ENCODE peak calls at places on chromosomes 7 and 10, in four cellular contexts. One of them, this sample, is unnamed. For H3K9me3, the result is how much of the 10 kb centered on the place peaks cover.

GRCh38 chr10:125154529-125154928 is 5.8 kb downstream of the CTBP2 start:
- DNase-seq in CD8-positive, alpha-beta T cell: no peak
- DNase-seq in tibial artery: no peak
- DNase-seq in right lobe of liver: no peak
- DNase-seq in this sample: no peak

GRCh38 chr7:39413866-39414668 is 152.1 kb upstream of the YAE1 start:
- DNase-seq in tibial artery: peak
- DNase-seq in right lobe of liver: peak
- DNase-seq in CD8-positive, alpha-beta T cell: peak
- DNase-seq in this sample: peak

GRCh38 chr10:32938554-32939061 is 19.4 kb downstream of the ITGB1 start:
- DNase-seq in CD8-positive, alpha-beta T cell: no peak
- DNase-seq in tibial artery: no peak
- DNase-seq in right lobe of liver: no peak
- DNase-seq in this sample: no peak

GRCh38 chr10:67803588-67804394 is 34.2 kb downstream of the DNAJC12 start:
- DNase-seq in tibial artery: no peak
- DNase-seq in right lobe of liver: no peak
- DNase-seq in CD8-positive, alpha-beta T cell: no peak
- DNase-seq in this sample: no peak

GRCh38 chr10:113169853-113170455 is 219.9 kb downstream of the TCF7L2 start:
- DNase-seq in right lobe of liver: no peak
- DNase-seq in CD8-positive, alpha-beta T cell: no peak
- DNase-seq in tibial artery: no peak
- DNase-seq in this sample: no peak

GRCh38 chr7:26658080-26658697 is 206.2 kb downstream of the SKAP2 start:
- DNase-seq in CD8-positive, alpha-beta T cell: no peak
- DNase-seq in tibial artery: no peak
- DNase-seq in right lobe of liver: no peak
- DNase-seq in this sample: no peak

GRCh38 chr10:77504870-77505257 is 132.7 kb downstream of the KCNMA1 start:
- DNase-seq in CD8-positive, alpha-beta T cell: no peak
- DNase-seq in right lobe of liver: no peak
- DNase-seq in tibial artery: no peak
- DNase-seq in this sample: no peak

GRCh38 chr10:117536862-117537435 is 5.6 kb upstream of the EMX2 start:
- DNase-seq in right lobe of liver: no peak
- DNase-seq in tibial artery: no peak
- DNase-seq in CD8-positive, alpha-beta T cell: no peak
- DNase-seq in this sample: no peak

GRCh38 chr10:91551856-91552255 is 81.0 kb downstream of the PPP1R3C start:
- DNase-seq in right lobe of liver: peak
- DNase-seq in tibial artery: peak
- DNase-seq in CD8-positive, alpha-beta T cell: no peak
- DNase-seq in this sample: no peak

GRCh38 chr10:3666525-3667302 is 118.3 kb downstream of the KLF6 start:
- DNase-seq in tibial artery: peak
- DNase-seq in CD8-positive, alpha-beta T cell: peak
- DNase-seq in right lobe of liver: no peak
- DNase-seq in this sample: peak

GRCh38 chr7:43105521-43106120 is 6.8 kb upstream of the HECW1 start:
- DNase-seq in CD8-positive, alpha-beta T cell: no peak
- DNase-seq in tibial artery: no peak
- DNase-seq in right lobe of liver: no peak
- DNase-seq in this sample: no peak

GRCh38 chr7:65840446-65840845 is 32.4 kb upstream of the VKORC1L1 start:
- DNase-seq in CD8-positive, alpha-beta T cell: no peak
- DNase-seq in tibial artery: no peak
- DNase-seq in right lobe of liver: no peak
- DNase-seq in this sample: no peak

GRCh38 chr10:46558411-46559185 is 2.1 kb upstream of the GPRIN2 start:
- DNase-seq in CD8-positive, alpha-beta T cell: no peak
- DNase-seq in right lobe of liver: peak
- DNase-seq in tibial artery: peak
- DNase-seq in this sample: no peak

GRCh38 chr7:52639981-52640380 is 395.5 kb upstream of the POM121L12 start:
- DNase-seq in right lobe of liver: no peak
- DNase-seq in CD8-positive, alpha-beta T cell: no peak
- DNase-seq in tibial artery: no peak
- DNase-seq in this sample: no peak

GRCh38 chr7:66296-66695 is 126.1 kb upstream of the FAM20C start:
- DNase-seq in CD8-positive, alpha-beta T cell: no peak
- DNase-seq in right lobe of liver: no peak
- DNase-seq in tibial artery: no peak
- DNase-seq in this sample: no peak

GRCh38 chr7:27150568-27151340 is 1.6 kb downstream of the HOXA3 start:
- DNase-seq in right lobe of liver: no peak
- DNase-seq in tibial artery: peak
- DNase-seq in CD8-positive, alpha-beta T cell: peak
- DNase-seq in this sample: peak

DNA sequence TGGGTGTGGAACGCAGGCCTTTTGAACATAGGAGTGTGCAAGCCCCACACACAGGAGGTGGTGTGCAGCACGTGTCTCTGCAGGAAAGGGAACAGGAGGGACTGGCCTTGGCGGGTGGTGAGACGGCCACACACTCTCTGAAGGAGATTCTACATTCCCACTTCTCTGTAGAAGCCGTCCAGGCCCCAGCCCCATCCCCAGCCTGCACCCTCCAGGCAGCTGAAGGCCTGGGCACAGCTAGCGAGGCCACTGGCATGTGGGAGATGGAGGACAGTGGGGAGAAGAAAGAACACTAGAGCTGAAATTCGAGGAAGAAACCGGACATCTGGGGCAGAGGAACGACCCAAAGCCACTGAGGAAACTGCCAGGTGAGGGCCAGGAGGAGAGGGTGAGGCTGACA is 507.3 kb downstream of the DNAJB6 start:
- DNase-seq in CD8-positive, alpha-beta T cell: no peak
- DNase-seq in tibial artery: no peak
- DNase-seq in right lobe of liver: no peak
- DNase-seq in this sample: no peak
- H3K9me3 ChIP-seq in CD8-positive, alpha-beta T cell: under half
- H3K9me3 ChIP-seq in tibial artery: under half
- H3K9me3 ChIP-seq in right lobe of liver: under half
- H3K9me3 ChIP-seq in this sample: under half

DNA sequence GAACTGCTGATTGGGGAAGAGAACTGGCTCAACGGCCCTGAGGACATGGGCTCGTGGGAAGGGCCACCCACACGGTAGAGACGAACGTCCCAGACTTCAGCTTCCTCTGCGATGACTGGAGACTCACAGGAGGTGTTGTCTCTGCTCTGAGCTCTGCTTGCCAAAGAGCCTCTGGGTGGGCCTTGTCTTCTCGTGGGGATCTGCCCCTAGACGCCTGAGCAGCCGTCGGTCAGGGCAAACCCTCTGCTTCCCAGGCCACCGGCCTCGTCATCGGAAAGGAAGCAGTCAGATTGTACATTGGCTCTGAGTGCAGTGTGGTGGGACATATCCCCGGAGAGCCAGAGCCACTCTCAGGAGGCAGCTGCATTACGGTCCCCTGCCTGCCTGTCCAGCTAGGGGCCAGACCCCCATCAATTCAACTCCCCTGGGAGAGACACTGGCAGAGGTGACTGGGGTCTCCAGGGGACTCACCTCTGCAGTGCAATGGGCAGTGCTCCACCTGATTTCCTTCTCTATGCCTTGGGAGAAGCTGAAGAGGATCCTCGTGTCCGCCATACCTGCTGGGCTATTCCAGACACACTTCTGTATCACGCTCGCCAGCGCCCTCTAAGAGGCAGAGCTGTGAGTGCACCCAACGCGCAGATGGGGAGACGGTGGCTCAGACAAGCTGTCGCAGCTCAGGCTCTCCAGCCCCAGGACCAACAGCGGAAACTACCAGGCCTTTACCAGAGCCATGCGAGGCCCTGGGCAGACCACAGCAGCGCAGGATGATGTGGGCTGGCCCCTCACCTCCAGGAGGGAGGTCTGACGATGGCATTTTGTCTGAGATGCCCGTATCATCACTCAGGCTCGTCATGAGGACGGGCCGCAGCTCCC is 227.4 kb downstream of the TCERG1L start:
- DNase-seq in CD8-positive, alpha-beta T cell: no peak
- DNase-seq in tibial artery: peak
- DNase-seq in right lobe of liver: no peak
- DNase-seq in this sample: no peak
- H3K9me3 ChIP-seq in CD8-positive, alpha-beta T cell: under half
- H3K9me3 ChIP-seq in tibial artery: under half
- H3K9me3 ChIP-seq in right lobe of liver: under half
- H3K9me3 ChIP-seq in this sample: under half

GRCh38 chr10:21873198-21873597 is 130.3 kb downstream of the DNAJC1 start:
- DNase-seq in tibial artery: no peak
- DNase-seq in CD8-positive, alpha-beta T cell: no peak
- DNase-seq in right lobe of liver: no peak
- DNase-seq in this sample: no peak

GRCh38 chr10:21870849-21871248 is 132.7 kb downstream of the DNAJC1 start:
- DNase-seq in CD8-positive, alpha-beta T cell: no peak
- DNase-seq in tibial artery: no peak
- DNase-seq in right lobe of liver: no peak
- DNase-seq in this sample: no peak
- H3K9me3 ChIP-seq in CD8-positive, alpha-beta T cell: under half
- H3K9me3 ChIP-seq in tibial artery: under half
- H3K9me3 ChIP-seq in right lobe of liver: under half
- H3K9me3 ChIP-seq in this sample: under half

GRCh38 chr10:79048639-79049550 is 19.9 kb upstream of the ZMIZ1 start:
- DNase-seq in tibial artery: peak
- DNase-seq in right lobe of liver: peak
- DNase-seq in CD8-positive, alpha-beta T cell: no peak
- DNase-seq in this sample: peak

GRCh38 chr10:79046991-79047874 is 21.5 kb upstream of the ZMIZ1 start:
- DNase-seq in right lobe of liver: peak
- DNase-seq in CD8-positive, alpha-beta T cell: no peak
- DNase-seq in tibial artery: peak
- DNase-seq in this sample: peak

GRCh38 chr10:79049931-79050895 is 18.6 kb upstream of the ZMIZ1 start:
- DNase-seq in right lobe of liver: peak
- DNase-seq in tibial artery: peak
- DNase-seq in CD8-positive, alpha-beta T cell: no peak
- DNase-seq in this sample: no peak

GRCh38 chr10:79046326-79046725 is 22.4 kb upstream of the ZMIZ1 start:
- DNase-seq in CD8-positive, alpha-beta T cell: no peak
- DNase-seq in tibial artery: peak
- DNase-seq in right lobe of liver: peak
- DNase-seq in this sample: no peak

GRCh38 chr10:79047875-79048638 is 20.7 kb upstream of the ZMIZ1 start:
- DNase-seq in right lobe of liver: peak
- DNase-seq in tibial artery: peak
- DNase-seq in CD8-positive, alpha-beta T cell: peak
- DNase-seq in this sample: peak
- H3K9me3 ChIP-seq in right lobe of liver: under half
- H3K9me3 ChIP-seq in tibial artery: under half
- H3K9me3 ChIP-seq in CD8-positive, alpha-beta T cell: under half
- H3K9me3 ChIP-seq in this sample: under half

GRCh38 chr7:157839672-157840167 is 502.9 kb downstream of the DNAJB6 start:
- DNase-seq in tibial artery: no peak
- DNase-seq in CD8-positive, alpha-beta T cell: no peak
- DNase-seq in right lobe of liver: no peak
- DNase-seq in this sample: no peak
- H3K9me3 ChIP-seq in tibial artery: under half
- H3K9me3 ChIP-seq in CD8-positive, alpha-beta T cell: under half
- H3K9me3 ChIP-seq in right lobe of liver: under half
- H3K9me3 ChIP-seq in this sample: under half

GRCh38 chr7:158015403-158016116 is 572.1 kb downstream of the PTPRN2 start:
- DNase-seq in right lobe of liver: no peak
- DNase-seq in CD8-positive, alpha-beta T cell: no peak
- DNase-seq in tibial artery: peak
- DNase-seq in this sample: no peak

GRCh38 chr7:158010956-158011698 is 576.5 kb downstream of the PTPRN2 start:
- DNase-seq in CD8-positive, alpha-beta T cell: no peak
- DNase-seq in tibial artery: no peak
- DNase-seq in right lobe of liver: no peak
- DNase-seq in this sample: no peak

GRCh38 chr7:158013085-158013668 is 574.4 kb downstream of the PTPRN2 start:
- DNase-seq in CD8-positive, alpha-beta T cell: no peak
- DNase-seq in tibial artery: no peak
- DNase-seq in right lobe of liver: peak
- DNase-seq in this sample: no peak

GRCh38 chr7:158009886-158010285 is 577.7 kb downstream of the PTPRN2 start:
- DNase-seq in CD8-positive, alpha-beta T cell: no peak
- DNase-seq in tibial artery: no peak
- DNase-seq in right lobe of liver: no peak
- DNase-seq in this sample: no peak

GRCh38 chr7:158011941-158012340 is 575.7 kb downstream of the PTPRN2 start:
- DNase-seq in CD8-positive, alpha-beta T cell: no peak
- DNase-seq in tibial artery: no peak
- DNase-seq in right lobe of liver: no peak
- DNase-seq in this sample: no peak
- H3K9me3 ChIP-seq in CD8-positive, alpha-beta T cell: under half
- H3K9me3 ChIP-seq in tibial artery: under half
- H3K9me3 ChIP-seq in right lobe of liver: under half
- H3K9me3 ChIP-seq in this sample: under half

GRCh38 chr7:69633122-69633892 is 35.0 kb downstream of the AUTS2 start:
- DNase-seq in tibial artery: no peak
- DNase-seq in CD8-positive, alpha-beta T cell: no peak
- DNase-seq in right lobe of liver: no peak
- DNase-seq in this sample: no peak
- H3K9me3 ChIP-seq in tibial artery: under half
- H3K9me3 ChIP-seq in CD8-positive, alpha-beta T cell: under half
- H3K9me3 ChIP-seq in right lobe of liver: under half
- H3K9me3 ChIP-seq in this sample: under half

GRCh38 chr7:153401795-153402720 is 642.5 kb downstream of the ACTR3B start:
- DNase-seq in tibial artery: no peak
- DNase-seq in right lobe of liver: no peak
- DNase-seq in CD8-positive, alpha-beta T cell: no peak
- DNase-seq in this sample: no peak

GRCh38 chr7:153404781-153405279 is 645.3 kb downstream of the ACTR3B start:
- DNase-seq in tibial artery: no peak
- DNase-seq in CD8-positive, alpha-beta T cell: no peak
- DNase-seq in right lobe of liver: no peak
- DNase-seq in this sample: no peak

GRCh38 chr7:153405704-153406485 is 646.3 kb upstream of the DPP6 start:
- DNase-seq in tibial artery: no peak
- DNase-seq in right lobe of liver: no peak
- DNase-seq in CD8-positive, alpha-beta T cell: no peak
- DNase-seq in this sample: no peak

GRCh38 chr7:153402721-153403541 is 643.4 kb downstream of the ACTR3B start:
- DNase-seq in tibial artery: no peak
- DNase-seq in right lobe of liver: no peak
- DNase-seq in CD8-positive, alpha-beta T cell: no peak
- DNase-seq in this sample: no peak

DNA sequence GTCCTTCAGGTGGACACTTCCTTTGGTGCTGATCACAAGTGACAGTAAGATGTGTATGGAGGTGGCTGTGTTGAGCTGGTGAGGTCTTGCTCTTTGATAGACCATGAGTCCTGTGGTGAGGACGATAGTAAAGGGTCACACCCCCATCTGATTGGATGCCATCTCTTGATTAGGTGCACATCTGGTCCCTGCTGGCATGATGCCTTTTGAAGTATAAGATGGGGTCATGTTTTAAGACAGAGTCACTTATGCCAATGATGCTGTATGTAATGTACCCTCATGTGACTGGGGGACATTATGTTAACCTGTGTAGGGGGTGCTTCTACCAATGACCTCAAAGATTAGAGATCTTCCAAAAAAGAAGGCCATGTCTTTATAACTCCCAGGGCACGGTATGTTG is 644.6 kb downstream of the ACTR3B start:
- DNase-seq in right lobe of liver: no peak
- DNase-seq in CD8-positive, alpha-beta T cell: no peak
- DNase-seq in tibial artery: no peak
- DNase-seq in this sample: no peak
- H3K9me3 ChIP-seq in right lobe of liver: under half
- H3K9me3 ChIP-seq in CD8-positive, alpha-beta T cell: under half
- H3K9me3 ChIP-seq in tibial artery: under half
- H3K9me3 ChIP-seq in this sample: under half

This sample was measured in T-helper 17 cell.